ENCODE peak calls at places on chromosomes 16 and 17, in seven cellular contexts. E is GM12864, I is uterus, U is dorsolateral prefrontal cortex, H is HFF-Myc, Q is fibroblast of pulmonary artery, M is activated B cell treated with CpG ODN at 0.5 μM for 24 hours. P is an unnamed sample.

GRCh38 chr16:87838643-87839541 is 30.4 kb downstream of the SLC7A5 start:
- DNase-seq in H (no peak), M (no peak), U (no peak), I (no peak), E (no peak), Q (no peak), P (no peak)

GRCh38 chr17:78484300-78485159 is 92.7 kb downstream of the DNAH17 start:
- DNase-seq in I (no peak), E (no peak), Q (no peak), H (no peak), U (no peak), M (peak), P (no peak)

GRCh38 chr16:30011505-30012480 is 966 bp upstream of the DOC2A start:
- DNase-seq in M (no peak), U (no peak), I (no peak), E (no peak), H (no peak), Q (no peak), P (no peak)

GRCh38 chr17:79413591-79413990 is 197.3 kb downstream of the RBFOX3 start:
- DNase-seq in E (no peak), Q (no peak), U (peak), H (no peak), I (no peak), M (no peak), P (no peak)

GRCh38 chr16:14562691-14563491 is 67.2 kb downstream of the PARN start:
- DNase-seq in M (no peak), U (no peak), I (no peak), E (no peak), Q (peak), H (no peak), P (no peak)

GRCh38 chr17:74123350-74123749 is 80.1 kb upstream of the RPL38 start:
- DNase-seq in I (no peak), E (no peak), H (no peak), M (no peak), U (no peak), Q (no peak), P (no peak)

GRCh38 chr17:61537264-61537771 is 53.7 kb downstream of the NACA2 start:
- DNase-seq in E (no peak), H (no peak), I (no peak), Q (no peak), U (no peak), M (no peak), P (no peak)

GRCh38 chr17:72219136-72219823 is 98.5 kb downstream of the SOX9 start:
- DNase-seq in U (no peak), Q (no peak), E (no peak), H (no peak), M (no peak), I (no peak), P (peak)

GRCh38 chr16:54847207-54847606 is 83.5 kb upstream of the IRX5 start:
- DNase-seq in H (no peak), E (no peak), I (no peak), U (no peak), M (no peak), Q (no peak), P (no peak)

GRCh38 chr16:54510619-54511018 is 224.0 kb upstream of the IRX3 start:
- DNase-seq in Q (no peak), U (no peak), H (no peak), M (no peak), E (no peak), I (no peak), P (no peak)

GRCh38 chr17:79033741-79034501 is 10.0 kb downstream of the C1QTNF1 start:
- DNase-seq in I (no peak), H (no peak), M (no peak), E (no peak), Q (no peak), U (peak), P (peak)

GRCh38 chr17:33990943-33991706 is 264.0 kb upstream of the CCL2 start:
- DNase-seq in M (no peak), Q (no peak), I (no peak), H (no peak), U (no peak), E (no peak), P (no peak)

GRCh38 chr17:2158011-2158410 is 103.1 kb downstream of the HIC1 start:
- DNase-seq in M (no peak), E (no peak), H (no peak), U (no peak), Q (peak), I (peak), P (no peak)

GRCh38 chr17:82097187-82097918 is 683 bp downstream of the FASN start:
- DNase-seq in E (no peak), M (peak), Q (peak), H (no peak), U (peak), I (peak), P (peak)

GRCh38 chr16:57923418-57923817 is 47.5 kb downstream of the CNGB1 start:
- DNase-seq in E (no peak), H (no peak), M (no peak), I (no peak), Q (no peak), U (no peak), P (no peak)

GRCh38 chr17:43723697-43724359 is 34.8 kb downstream of the SOST start:
- DNase-seq in H (no peak), Q (peak), M (no peak), E (no peak), U (no peak), I (no peak), P (no peak)

GRCh38 chr17:37506678-37507077 is 17.0 kb downstream of the DUSP14 start:
- DNase-seq in U (peak), E (no peak), H (no peak), I (no peak), Q (peak), M (no peak), P (peak)

GRCh38 chr17:17568772-17569195 is 22.7 kb downstream of the PEMT start:
- DNase-seq in H (no peak), Q (peak), I (no peak), U (peak), M (peak), E (no peak), P (peak)

GRCh38 chr17:42967925-42968324 is 3.7 kb upstream of the AARSD1 start:
- DNase-seq in U (no peak), M (no peak), I (no peak), E (no peak), Q (no peak), H (no peak), P (no peak)

GRCh38 chr16:546909-547770 is 13.1 kb upstream of the PRR35 start:
- DNase-seq in U (peak), M (no peak), H (no peak), I (peak), Q (no peak), E (no peak), P (peak)

GRCh38 chr17:44219636-44220210 is at the start of gene UBTF:
- DNase-seq in Q (peak), U (peak), E (no peak), M (peak), I (peak), H (no peak), P (peak)

GRCh38 chr17:81991684-81992513 is 14.5 kb downstream of the ASPSCR1 start:
- DNase-seq in U (peak), I (no peak), E (no peak), M (no peak), Q (peak), H (peak), P (peak)

GRCh38 chr16:84048306-84048705 is 5.7 kb upstream of the SLC38A8 start:
- DNase-seq in M (no peak), H (no peak), U (no peak), Q (no peak), E (no peak), I (no peak), P (no peak)

GRCh38 chr16:81537721-81538561 is 93.3 kb downstream of the CMIP start:
- DNase-seq in U (no peak), Q (no peak), I (no peak), E (no peak), M (no peak), H (no peak), P (no peak)
- TF ChIP-seq CTCF in U (no peak), Q (no peak), I (no peak), E (no peak), M (no peak), H (no peak), P (no peak)

DNA sequence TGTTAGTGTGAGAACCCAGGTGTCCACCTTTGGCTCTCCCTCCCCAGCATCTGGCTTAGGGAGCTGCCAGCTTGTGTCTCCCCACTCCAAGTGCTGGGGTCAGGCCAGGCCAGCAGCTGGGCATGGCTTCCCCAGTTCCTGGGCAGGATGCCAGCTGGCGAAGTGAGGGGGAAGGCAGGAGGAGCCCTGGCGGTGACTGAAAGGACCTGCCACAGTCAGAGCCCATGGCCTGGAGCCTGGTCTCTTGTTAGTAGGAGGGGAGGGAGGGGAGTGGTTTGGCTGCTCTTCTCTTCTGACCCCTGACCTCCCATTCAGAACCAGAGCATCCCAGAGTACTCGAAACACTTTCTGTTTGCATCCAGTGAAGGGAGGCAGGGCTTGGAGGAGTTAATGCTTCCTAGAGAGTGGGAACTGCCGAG is 586 bp downstream of the CHD3 start:
- DNase-seq in E (no peak), Q (peak), I (peak), M (no peak), U (peak), H (peak), P (peak)
- TF ChIP-seq CTCF in E (no peak), Q (peak), I (peak), M (no peak), U (no peak), H (peak), P (no peak)

GRCh38 chr17:63911041-63911635 is at the start of gene CSHL1:
- DNase-seq in E (no peak), M (peak), I (no peak), U (no peak), Q (no peak), H (no peak), P (no peak)
- TF ChIP-seq CTCF in E (no peak), M (no peak), I (no peak), U (no peak), Q (no peak), H (no peak), P (no peak)

GRCh38 chr17:9402590-9403199 is 172.9 kb downstream of the STX8 start:
- DNase-seq in Q (peak), U (no peak), I (no peak), M (no peak), H (peak), E (peak), P (peak)
- TF ChIP-seq CTCF in Q (peak), U (no peak), I (no peak), M (no peak), H (peak), E (peak), P (peak)

GRCh38 chr16:56424404-56424765 is 960 bp downstream of the AMFR start:
- DNase-seq in Q (no peak), E (no peak), U (no peak), M (no peak), I (no peak), H (no peak), P (no peak)

GRCh38 chr16:56423584-56424403 is 1.6 kb downstream of the AMFR start:
- DNase-seq in E (peak), Q (no peak), U (no peak), M (no peak), H (no peak), I (no peak), P (no peak)

GRCh38 chr16:56426585-56426984 is 1.2 kb upstream of the AMFR start:
- DNase-seq in U (no peak), I (no peak), H (no peak), M (no peak), E (no peak), Q (no peak), P (no peak)

GRCh38 chr16:56424791-56425438 is 430 bp downstream of the AMFR start:
- DNase-seq in E (no peak), Q (no peak), I (peak), M (peak), U (peak), H (no peak), P (peak)

GRCh38 chr16:56425439-56425832 is at the start of gene AMFR:
- DNase-seq in U (peak), Q (peak), E (peak), I (peak), H (no peak), M (peak), P (peak)
- TF ChIP-seq CTCF in U (peak), Q (no peak), E (peak), I (peak), H (peak), M (no peak), P (peak)

GRCh38 chr17:39192901-39193300 is 4.6 kb downstream of the CACNB1 start:
- DNase-seq in M (no peak), E (no peak), I (no peak), U (no peak), Q (no peak), H (no peak), P (no peak)

GRCh38 chr17:39194985-39195524 is 2.4 kb downstream of the CACNB1 start:
- DNase-seq in I (no peak), U (no peak), Q (no peak), E (no peak), H (no peak), M (no peak), P (no peak)

GRCh38 chr17:39193346-39193745 is 4.1 kb downstream of the CACNB1 start:
- DNase-seq in M (no peak), Q (no peak), U (no peak), E (no peak), I (no peak), H (no peak), P (no peak)

GRCh38 chr17:39195568-39196160 is 1.8 kb downstream of the CACNB1 start:
- DNase-seq in I (no peak), H (no peak), U (no peak), Q (no peak), E (no peak), M (no peak), P (no peak)

DNA sequence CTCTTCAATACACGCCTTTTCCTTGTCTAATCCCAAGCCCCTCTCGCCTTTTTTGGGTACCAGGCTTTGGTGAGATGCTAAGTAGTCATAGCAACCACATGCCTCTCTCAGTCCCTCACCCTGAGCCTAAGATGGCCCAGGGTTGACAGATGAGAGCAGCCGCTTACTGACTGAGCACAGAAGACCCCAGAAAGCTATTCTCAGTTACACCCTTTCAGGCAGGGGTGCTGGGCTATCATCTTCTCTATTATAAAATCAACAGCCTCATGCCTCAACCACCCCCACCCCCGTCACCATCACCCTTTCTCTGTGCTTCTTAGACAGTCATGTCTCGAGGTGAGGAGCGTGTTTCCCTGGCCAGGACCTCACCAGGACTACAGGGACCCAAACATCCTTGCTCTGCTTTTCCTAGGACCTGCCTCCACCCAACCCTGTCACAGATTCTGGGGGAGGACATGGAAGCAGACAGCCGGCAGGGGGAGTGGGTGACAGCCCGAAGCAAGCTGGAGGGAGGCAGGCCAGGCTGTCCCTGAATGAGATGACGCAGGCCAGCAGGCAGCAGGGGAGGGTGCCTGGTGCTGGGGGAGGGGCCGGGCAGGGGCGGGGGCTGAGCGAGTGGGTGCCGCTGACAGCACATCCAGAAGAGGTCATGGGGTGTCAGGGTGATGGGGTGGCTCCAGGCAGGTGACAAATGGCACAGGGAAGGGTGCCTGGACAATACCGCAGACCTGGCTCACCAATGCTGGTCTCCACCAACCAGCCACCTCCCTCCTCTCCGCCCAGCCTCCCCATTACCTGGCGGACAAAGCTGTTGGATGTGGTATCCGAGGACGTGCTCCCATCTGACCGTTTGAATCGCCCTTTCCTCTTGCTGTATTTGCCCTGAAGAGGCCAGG is 3.1 kb downstream of the CACNB1 start:
- DNase-seq in E (no peak), M (no peak), I (peak), Q (peak), U (peak), H (no peak), P (peak)
- TF ChIP-seq CTCF in E (no peak), M (no peak), I (peak), Q (peak), U (peak), H (peak), P (peak)

GRCh38 chr17:35769895-35770486 is 9.3 kb downstream of the C17orf50 start:
- DNase-seq in Q (no peak), M (no peak), U (no peak), E (no peak), H (no peak), I (no peak), P (no peak)
- TF ChIP-seq CTCF in Q (no peak), M (no peak), U (no peak), E (peak), H (peak), I (no peak), P (peak)

P was measured in glutamatergic neuron.